ENCODE peak calls at places on chromosome 12, in nine cellular contexts. W is tibial artery; Y is GM23338; I is spleen; D is right atrium auricular region; G is breast epithelium; A is suprapubic skin; Z is CD8-positive, alpha-beta T cell; Q is pancreas. P is an unnamed sample.

GRCh38 chr12:116694653-116695463 is 43.0 kb downstream of the SPRING1 start:
- DNase-seq in W (no peak), Y (no peak), I (no peak), D (no peak), G (no peak), A (no peak), Z (no peak), Q (no peak), P (no peak)

GRCh38 chr12:45946435-45946834 is 43.9 kb downstream of the SCAF11 start:
- DNase-seq in W (no peak), Y (no peak), I (no peak), D (no peak), G (no peak), A (no peak), Z (no peak), Q (no peak), P (no peak)

GRCh38 chr12:101038289-101038871 is 171.7 kb downstream of the SLC5A8 start:
- DNase-seq in W (no peak), Y (no peak), I (no peak), D (no peak), G (no peak), A (no peak), Z (no peak), Q (no peak), P (no peak)

GRCh38 chr12:112979281-112979680 is 962 bp downstream of the OAS2 start:
- DNase-seq in W (no peak), Y (no peak), I (peak), D (peak), G (no peak), A (no peak), Z (peak), Q (no peak), P (no peak)

GRCh38 chr12:11773889-11774677 is 124.6 kb downstream of the ETV6 start:
- DNase-seq in W (peak), Y (no peak), I (peak), D (no peak), G (no peak), A (no peak), Z (no peak), Q (no peak), P (no peak)

GRCh38 chr12:114221976-114222630 is 183.8 kb downstream of the TBX5 start:
- DNase-seq in W (no peak), Y (peak), I (no peak), D (no peak), G (no peak), A (no peak), Z (no peak), Q (no peak), P (no peak)

GRCh38 chr12:29709056-29709455 is 74.7 kb downstream of the TMTC1 start:
- DNase-seq in W (no peak), Y (no peak), I (no peak), D (no peak), G (no peak), A (no peak), Z (no peak), Q (no peak), P (no peak)

GRCh38 chr12:121804417-121805111 is 755 bp downstream of the SETD1B start:
- DNase-seq in W (peak), Y (no peak), I (peak), D (no peak), G (no peak), A (no peak), Z (peak), Q (peak), P (no peak)

GRCh38 chr12:47610847-47611246 is 95.0 kb downstream of the RPAP3 start:
- DNase-seq in W (no peak), Y (no peak), I (no peak), D (no peak), G (no peak), A (no peak), Z (no peak), Q (no peak), P (no peak)

GRCh38 chr12:71128191-71128590 is 29.6 kb downstream of the TSPAN8 start:
- DNase-seq in W (no peak), Y (peak), I (no peak), D (no peak), G (no peak), A (no peak), Z (no peak), Q (no peak), P (no peak)

GRCh38 chr12:58954002-58954401 is 33.7 kb upstream of the LRIG3 start:
- DNase-seq in W (no peak), Y (no peak), I (no peak), D (no peak), G (no peak), A (no peak), Z (no peak), Q (no peak), P (no peak)

GRCh38 chr12:58955849-58956248 is 35.5 kb upstream of the LRIG3 start:
- DNase-seq in W (no peak), Y (no peak), I (no peak), D (no peak), G (no peak), A (no peak), Z (no peak), Q (no peak), P (no peak)

DNA sequence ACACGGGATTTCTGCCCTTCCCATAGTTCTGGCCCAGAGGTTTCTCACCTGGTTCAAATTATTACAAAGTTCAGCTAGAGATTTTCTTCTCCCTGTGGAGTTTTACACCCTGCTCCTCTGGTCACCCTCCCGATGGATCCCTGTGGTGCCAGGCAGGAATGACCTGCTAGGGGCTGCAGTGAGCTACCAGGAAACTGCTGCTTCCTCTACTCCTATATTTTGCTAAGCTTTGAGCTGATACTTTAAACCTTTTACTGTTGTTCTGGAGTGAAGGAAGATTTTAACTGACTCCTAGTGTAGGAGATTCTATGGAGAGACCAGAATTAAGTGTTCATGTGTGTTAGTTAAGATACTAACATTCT is 30.4 kb upstream of the LRIG3 start:
- DNase-seq in W (no peak), Y (no peak), I (no peak), D (no peak), G (no peak), A (no peak), Z (no peak), Q (no peak), P (no peak)
- H3K4me3 ChIP-seq in W (no peak), Y (no peak), I (no peak), D (no peak), G (no peak), A (no peak), Z (no peak), Q (no peak), P (no peak)

DNA sequence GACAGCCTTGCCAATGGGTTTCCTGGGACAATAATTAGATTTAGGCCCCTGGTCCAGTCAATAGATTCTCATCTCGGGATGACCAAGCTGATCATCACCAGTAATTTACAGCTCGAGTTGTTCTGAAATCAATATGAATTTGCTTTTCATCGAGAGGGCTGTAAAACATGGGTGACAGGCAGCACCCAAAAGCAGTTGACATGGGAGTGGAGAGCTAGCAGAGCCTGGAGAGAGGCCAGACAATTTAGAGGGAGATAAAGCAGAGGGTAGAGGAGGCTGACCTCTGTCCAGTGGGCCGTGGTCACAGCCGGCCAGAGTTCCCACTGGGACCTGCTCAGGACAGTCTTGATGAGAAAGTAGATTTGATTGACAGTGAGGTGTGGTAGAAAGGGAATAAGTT is 157.3 kb downstream of the ASCL4 start:
- DNase-seq in W (no peak), Y (no peak), I (no peak), D (no peak), G (no peak), A (no peak), Z (no peak), Q (no peak), P (no peak)
- H3K27ac ChIP-seq in W (no peak), Y (no peak), I (no peak), D (no peak), G (no peak), A (no peak), Z (no peak), Q (no peak), P (no peak)

GRCh38 chr12:23488130-23488529 is 461.3 kb downstream of the SOX5 start:
- DNase-seq in W (no peak), Y (no peak), I (no peak), D (no peak), G (no peak), A (no peak), Z (no peak), Q (no peak), P (no peak)
- H3K4me3 ChIP-seq in W (no peak), Y (no peak), I (no peak), D (no peak), G (no peak), A (no peak), Z (no peak), Q (no peak), P (no peak)

GRCh38 chr12:108826807-108827721 is 30.3 kb downstream of the SSH1 start:
- DNase-seq in W (no peak), Y (no peak), I (peak), D (no peak), G (no peak), A (no peak), Z (no peak), Q (no peak), P (no peak)

GRCh38 chr12:108825205-108825950 is 32.0 kb downstream of the SSH1 start:
- DNase-seq in W (no peak), Y (no peak), I (no peak), D (no peak), G (no peak), A (no peak), Z (no peak), Q (no peak), P (no peak)

GRCh38 chr12:108823804-108824203 is 33.6 kb downstream of the SSH1 start:
- DNase-seq in W (no peak), Y (no peak), I (peak), D (no peak), G (no peak), A (no peak), Z (no peak), Q (no peak), P (no peak)

GRCh38 chr12:108827941-108828340 is 29.4 kb downstream of the SSH1 start:
- DNase-seq in W (no peak), Y (no peak), I (peak), D (no peak), G (no peak), A (no peak), Z (no peak), Q (no peak), P (no peak)

DNA sequence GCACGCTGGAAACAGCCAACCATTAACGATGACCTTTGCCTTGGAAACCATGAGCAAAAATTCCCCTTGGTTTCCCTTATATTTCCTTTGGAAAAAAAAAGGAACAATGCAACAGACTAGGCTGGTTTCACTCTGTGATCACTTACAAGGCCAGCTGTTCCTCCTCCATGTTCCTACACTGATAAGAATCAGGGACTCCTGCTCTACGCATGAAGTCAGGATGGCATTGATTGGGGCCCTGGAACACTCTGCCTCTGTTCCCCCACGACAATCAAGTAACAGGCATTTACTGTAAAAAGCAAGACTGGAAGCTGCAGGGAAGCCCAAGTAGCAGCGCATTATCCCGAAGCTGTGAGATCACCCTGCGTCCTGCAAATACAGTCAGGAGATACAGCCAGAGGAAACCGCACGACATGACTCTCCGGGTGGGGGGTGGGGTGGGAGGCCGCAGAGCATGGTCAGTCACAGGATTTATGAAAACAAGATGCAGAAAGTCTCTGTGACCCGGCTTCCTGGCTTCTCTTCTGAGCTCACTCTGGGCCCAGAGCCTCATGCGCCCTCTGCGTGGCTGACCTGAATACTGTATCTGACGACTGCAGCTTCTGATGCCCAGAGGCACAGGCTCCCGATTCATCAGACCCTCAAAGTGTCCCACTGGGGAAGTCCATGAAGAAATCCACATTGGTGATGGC is 31.1 kb downstream of the SSH1 start:
- DNase-seq in W (peak), Y (no peak), I (peak), D (peak), G (no peak), A (no peak), Z (no peak), Q (no peak), P (no peak)
- H3K27ac ChIP-seq in W (peak), Y (peak), I (peak), D (peak), G (peak), A (peak), Z (no peak), Q (peak), P (peak)